ENCODE peak calls at places on chromosomes 12 and 14, in ten cellular contexts. L, J, F, H, K, B, T, P, D and C are unnamed samples.

GRCh38 chr12:111105294-111105693 is 184.9 kb upstream of the MYL2 start:
- DNase-seq in L (no peak), J (no peak), F (no peak), H (no peak), K (no peak), B (no peak), T (no peak), P (no peak), D (no peak), C (no peak)

GRCh38 chr12:21637985-21638891 is 19.4 kb downstream of the LDHB start:
- DNase-seq in L (no peak), J (no peak), F (peak), H (no peak), K (no peak), B (no peak), T (no peak), P (no peak), D (no peak), C (no peak)

GRCh38 chr12:67539329-67539728 is 109.2 kb upstream of the DYRK2 start:
- DNase-seq in L (no peak), J (no peak), F (no peak), H (no peak), K (no peak), B (no peak), T (no peak), P (no peak), D (no peak), C (no peak)

GRCh38 chr12:26621932-26622331 is 211.1 kb downstream of the ITPR2 start:
- DNase-seq in L (no peak), J (no peak), F (no peak), H (no peak), K (no peak), B (no peak), T (no peak), P (no peak), D (no peak), C (peak)

GRCh38 chr12:86249856-86250255 is 6.3 kb downstream of the MGAT4C start:
- DNase-seq in L (no peak), J (peak), F (no peak), H (no peak), K (no peak), B (no peak), T (no peak), P (no peak), D (no peak), C (no peak)

GRCh38 chr14:90603336-90603735 is 206.5 kb downstream of the CALM1 start:
- DNase-seq in L (no peak), J (no peak), F (no peak), H (no peak), K (no peak), B (no peak), T (no peak), P (no peak), D (no peak), C (no peak)

GRCh38 chr12:53645191-53645590 is 19.0 kb upstream of the ATF7 start:
- DNase-seq in L (no peak), J (peak), F (no peak), H (no peak), K (no peak), B (no peak), T (no peak), P (no peak), D (no peak), C (no peak)

GRCh38 chr14:68148276-68148675 is 328.7 kb downstream of the RAD51B start:
- DNase-seq in L (no peak), J (no peak), F (no peak), H (no peak), K (no peak), B (no peak), T (no peak), P (peak), D (peak), C (no peak)

GRCh38 chr12:101001669-101002068 is 207.1 kb downstream of the ANO4 start:
- DNase-seq in L (no peak), J (no peak), F (no peak), H (no peak), K (no peak), B (no peak), T (no peak), P (no peak), D (no peak), C (no peak)

GRCh38 chr12:3772380-3772779 is 19.5 kb upstream of the CRACR2A start:
- DNase-seq in L (no peak), J (no peak), F (no peak), H (no peak), K (no peak), B (no peak), T (no peak), P (peak), D (peak), C (no peak)

GRCh38 chr12:57754411-57755193 is at the start of gene MARCHF9:
- DNase-seq in L (peak), J (peak), F (peak), H (peak), K (peak), B (peak), T (peak), P (peak), D (peak), C (peak)

GRCh38 chr12:120981407-120981921 is 3.1 kb downstream of the HNF1A start:
- DNase-seq in L (no peak), J (no peak), F (no peak), H (no peak), K (no peak), B (no peak), T (no peak), P (no peak), D (no peak), C (no peak)

GRCh38 chr14:55556929-55557623 is 22.9 kb upstream of the KTN1 start:
- DNase-seq in L (no peak), J (peak), F (peak), H (peak), K (no peak), B (no peak), T (peak), P (peak), D (peak), C (peak)

GRCh38 chr12:110270125-110270962 is 10.7 kb upstream of the ATP2A2 start:
- DNase-seq in L (no peak), J (peak), F (peak), H (peak), K (no peak), B (peak), T (peak), P (peak), D (no peak), C (peak)

GRCh38 chr14:101072531-101072930 is 169.0 kb upstream of the RTL1 start:
- DNase-seq in L (no peak), J (no peak), F (no peak), H (no peak), K (no peak), B (no peak), T (no peak), P (peak), D (no peak), C (no peak)

GRCh38 chr14:89479802-89480201 is 62.8 kb upstream of the FOXN3 start:
- DNase-seq in L (no peak), J (peak), F (no peak), H (no peak), K (no peak), B (no peak), T (no peak), P (no peak), D (no peak), C (no peak)

GRCh38 chr12:79707830-79708229 is 17.1 kb upstream of the PAWR start:
- DNase-seq in L (no peak), J (no peak), F (peak), H (no peak), K (no peak), B (no peak), T (no peak), P (no peak), D (no peak), C (no peak)

GRCh38 chr12:3157581-3158328 is 80.6 kb downstream of the TSPAN9 start:
- DNase-seq in L (no peak), J (no peak), F (no peak), H (no peak), K (no peak), B (no peak), T (no peak), P (no peak), D (no peak), C (no peak)

GRCh38 chr14:73888460-73888725 is 1.7 kb downstream of the ZNF410 start:
- DNase-seq in L (no peak), J (no peak), F (no peak), H (no peak), K (no peak), B (no peak), T (no peak), P (peak), D (peak), C (no peak)